ENCODE peak calls at places on chromosomes 1 and 21, in eight cellular contexts. K is uterus, F is HepG2, B is pancreas, S is keratinocyte, Z is brain microvascular endothelial cell, L is GM23338, E is heart left ventricle. Y is an unnamed sample.

GRCh38 chr1:20278692-20279130 is 12.0 kb upstream of the VWA5B1 start:
- DNase-seq in B (no peak), S (no peak), L (peak; percentile 75), Z (no peak), E (no peak), F (no peak), K (no peak), Y (no peak)

GRCh38 chr1:108141604-108142003 is 58.5 kb downstream of the SLC25A24 start:
- DNase-seq in F (no peak), K (no peak), L (no peak), Z (no peak), E (no peak), S (peak; percentile 21), B (no peak), Y (peak; percentile 53)

GRCh38 chr1:37691497-37692077 is 729 bp upstream of the CDCA8 start:
- DNase-seq in K (peak; percentile 54), Z (peak; percentile 31), B (peak; percentile 47), E (peak; percentile 18), S (no peak), L (peak; percentile 41), F (peak; percentile 19), Y (peak; percentile 35)

GRCh38 chr21:17438642-17439041 is 74.2 kb upstream of the CXADR start:
- DNase-seq in Z (no peak), E (no peak), B (no peak), S (no peak), L (peak; percentile 72), F (peak; percentile 87), K (no peak), Y (no peak)

GRCh38 chr1:8430476-8430875 is 112.6 kb downstream of the SLC45A1 start:
- DNase-seq in S (no peak), Z (no peak), E (no peak), B (no peak), K (no peak), F (no peak), L (no peak), Y (no peak)

GRCh38 chr1:165144757-165145397 is 211.6 kb downstream of the LMX1A start:
- DNase-seq in F (peak; percentile 44), S (no peak), L (peak; percentile 85), Z (peak; percentile 57), B (peak; percentile 17), K (peak; percentile 40), E (peak; percentile 16), Y (peak; percentile 58)

GRCh38 chr1:116949213-116949985 is 39.7 kb downstream of the PTGFRN start:
- DNase-seq in K (no peak), F (no peak), B (no peak), S (no peak), Z (no peak), E (no peak), L (no peak), Y (no peak)

GRCh38 chr1:225921734-225922709 is 2.0 kb downstream of the PYCR2 start:
- DNase-seq in S (peak; percentile 96), F (no peak), E (no peak), Z (no peak), K (no peak), B (peak; percentile 67), L (no peak), Y (peak; percentile 96)

GRCh38 chr1:110538921-110539320 is 19.9 kb upstream of the KCNA10 start:
- DNase-seq in S (no peak), L (no peak), B (no peak), K (no peak), Z (no peak), F (no peak), E (no peak), Y (no peak)

GRCh38 chr1:90856608-90857007 is 139.5 kb upstream of the BARHL2 start:
- DNase-seq in Z (no peak), L (no peak), S (no peak), E (no peak), F (no peak), K (no peak), B (no peak), Y (no peak)

GRCh38 chr1:209207701-209208286 is 375.7 kb upstream of the CAMK1G start:
- DNase-seq in S (no peak), Z (peak; percentile 66), E (peak; percentile 59), B (peak; percentile 26), L (peak; percentile 91), K (peak; percentile 51), F (peak; percentile 24), Y (peak; percentile 62)

GRCh38 chr1:188240772-188241406 is 1412.1 kb downstream of the PLA2G4A start:
- DNase-seq in K (no peak), L (no peak), S (no peak), F (no peak), E (no peak), Z (no peak), B (no peak), Y (no peak)

GRCh38 chr1:216224233-216224632 is 199.0 kb downstream of the USH2A start:
- DNase-seq in B (no peak), L (no peak), E (no peak), Z (no peak), S (no peak), K (no peak), F (peak; percentile 20), Y (no peak)

GRCh38 chr1:212368073-212368484 is 46.6 kb downstream of the PACC1 start:
- DNase-seq in K (no peak), B (peak; percentile 35), L (peak; percentile 89), S (peak; percentile 61), Z (peak; percentile 76), E (peak; percentile 35), F (peak; percentile 61), Y (peak; percentile 73)

GRCh38 chr1:41495171-41495948 is 10.9 kb upstream of the EDN2 start:
- DNase-seq in F (peak; percentile 15), Z (no peak), E (no peak), B (no peak), K (no peak), L (peak; percentile 70), S (no peak), Y (no peak)

GRCh38 chr1:235024045-235024439 is 104.6 kb downstream of the TOMM20 start:
- DNase-seq in Z (peak; percentile 46), E (no peak), L (no peak), S (no peak), B (no peak), K (no peak), F (peak; percentile 61), Y (no peak)

GRCh38 chr1:17419626-17420328 is 19.7 kb downstream of the RCC2 start:
- DNase-seq in E (peak; percentile 72), B (peak; percentile 25), K (peak; percentile 77), S (no peak), Z (peak; percentile 19), L (peak; percentile 93), F (no peak), Y (peak; percentile 21)
- TF ChIP-seq CTCF in E (peak; percentile 99), B (peak; percentile 97), K (peak; percentile 94), S (peak; percentile 92), Z (peak; percentile 81), L (peak; percentile 100), F (peak; percentile 93), Y (peak; percentile 95)

GRCh38 chr1:15543589-15544568 is 17.2 kb downstream of the DNAJC16 start:
- DNase-seq in S (no peak), L (no peak), B (no peak), Z (peak; percentile 87), E (no peak), K (no peak), F (no peak), Y (no peak)

GRCh38 chr1:15540201-15540600 is 13.6 kb downstream of the DNAJC16 start:
- DNase-seq in B (no peak), F (no peak), S (no peak), E (no peak), L (no peak), Z (peak; percentile 44), K (no peak), Y (no peak)

GRCh38 chr1:15542685-15543588 is 16.3 kb downstream of the DNAJC16 start:
- DNase-seq in L (no peak), Z (no peak), S (no peak), E (no peak), K (no peak), F (no peak), B (no peak), Y (no peak)

GRCh38 chr1:15541231-15541792 is 14.7 kb downstream of the DNAJC16 start:
- DNase-seq in S (no peak), Z (no peak), L (no peak), K (no peak), E (no peak), F (no peak), B (no peak), Y (no peak)

GRCh38 chr1:15538750-15539149 is 12.1 kb downstream of the DNAJC16 start:
- DNase-seq in S (no peak), Z (no peak), L (no peak), E (no peak), F (no peak), B (no peak), K (no peak), Y (no peak)
- H3K36me3 ChIP-seq in S (peaks cover 18% of the 10 kb centered on the region), Z (peaks cover 25% of the 10 kb centered on the region), L (peaks cover 23% of the 10 kb centered on the region), E (peaks cover 94% of the 10 kb centered on the region), F (peaks cover 8% of the 10 kb centered on the region), B (peaks cover 30% of the 10 kb centered on the region), K (no peaks in the 10 kb centered on the region), Y (peaks cover 16% of the 10 kb centered on the region)

DNA sequence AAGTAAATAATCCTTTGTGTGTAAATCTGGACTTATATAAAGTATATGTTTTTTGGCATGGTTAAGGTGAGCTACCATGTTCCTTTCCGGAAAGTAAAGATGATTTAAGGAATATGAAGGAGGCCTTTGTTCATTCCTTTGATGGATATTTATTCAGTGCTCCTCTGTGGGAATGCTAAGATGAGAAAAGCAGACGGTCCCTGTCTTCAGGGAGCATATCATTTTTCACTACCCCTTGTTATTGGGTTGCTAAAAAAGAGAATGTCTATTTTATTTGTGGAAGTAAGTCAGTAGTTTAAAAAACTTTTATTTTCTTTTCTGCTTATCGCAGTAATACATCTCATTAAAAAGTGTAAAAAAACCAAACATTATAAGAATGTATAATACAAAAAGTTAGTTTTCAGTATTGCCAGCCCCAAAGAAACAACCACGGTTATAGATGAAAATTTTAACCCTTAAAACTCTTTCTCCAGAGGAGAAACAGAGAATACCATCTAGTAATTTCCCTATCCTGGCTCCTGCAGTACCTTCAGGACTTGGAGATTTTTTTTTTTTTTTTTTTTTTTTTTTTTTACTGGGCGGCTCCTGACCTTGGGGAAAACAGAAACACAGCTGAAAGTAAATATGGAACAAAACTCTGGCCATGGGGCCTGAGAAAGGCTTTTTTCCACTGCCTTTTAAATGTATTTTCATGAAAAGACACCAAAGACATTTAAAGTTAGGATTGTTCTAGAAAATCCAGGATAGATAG is 35.3 kb upstream of the CNN3 start:
- DNase-seq in Z (no peak), B (no peak), E (no peak), L (no peak), K (no peak), F (peak; percentile 44), S (no peak), Y (no peak)
- H3K4me3 ChIP-seq in Z (no peak overlapping the region), B (no peak overlapping the region), E (peak overlapping the region; percentile 51), L (no peak overlapping the region), K (peak overlapping the region; percentile 36), F (peak overlapping the region; percentile 57), S (no peak overlapping the region), Y (no peak overlapping the region)

GRCh38 chr1:204359474-204360255 is at the start of gene PLEKHA6:
- DNase-seq in Z (no peak), S (no peak), L (peak; percentile 67), F (no peak), B (no peak), K (peak; percentile 66), E (peak; percentile 50), Y (no peak)
- TF ChIP-seq CTCF in Z (peak; percentile 53), S (no peak), L (peak; percentile 50), F (peak; percentile 35), B (no peak), K (peak; percentile 21), E (peak; percentile 46), Y (peak; percentile 19)

GRCh38 chr1:156123356-156124196 is 9.1 kb downstream of the LMNA start:
- DNase-seq in S (peak; percentile 90), K (peak; percentile 97), Z (peak; percentile 97), F (peak; percentile 93), E (peak; percentile 95), L (peak; percentile 87), B (peak; percentile 93), Y (peak; percentile 97)
- H3K36me3 ChIP-seq in S (no peaks in the 10 kb centered on the region), K (no peaks in the 10 kb centered on the region), Z (peaks cover 13% of the 10 kb centered on the region), F (peaks cover 3% of the 10 kb centered on the region), E (no peaks in the 10 kb centered on the region), L (no peaks in the 10 kb centered on the region), B (no peaks in the 10 kb centered on the region), Y (peaks cover 6% of the 10 kb centered on the region)